ENCODE peak calls at places on chromosomes 13 and 19, in nine cellular contexts. V is anterior cingulate cortex; I is epithelial cell of esophagus; C is OCI-M1; R is GM10248; T is activated CD4-positive, alpha-beta T cell treated with anti-CD3 and anti-CD28 coated beads for 36 hours; L is right lobe of liver; Q is NCI-H1105 treated with DMSO at 0.1 percent for 48 hours; Z is activated gamma-delta T cell treated with Interleukin-2 at 50 U/mL for 16 hours. F is an unnamed sample.

GRCh38 chr13:23701646-23702045 is 131.4 kb downstream of the TNFRSF19 start:
- DNase-seq in R (no peak), T (no peak), V (no peak), Z (no peak), C (no peak), L (no peak), Q (no peak), I (no peak), F (no peak)

GRCh38 chr13:114077121-114077937 is 55.1 kb downstream of the RASA3 start:
- DNase-seq in Z (no peak), L (peak), I (no peak), T (no peak), Q (no peak), V (no peak), C (no peak), R (no peak), F (no peak)

GRCh38 chr13:24727731-24728601 is 36.0 kb upstream of the RNF17 start:
- DNase-seq in Q (peak), T (peak), Z (peak), I (peak), R (peak), C (peak), L (peak), V (no peak), F (peak)

GRCh38 chr19:10568444-10568825 is 344 bp downstream of the CDKN2D start:
- DNase-seq in V (peak), Z (no peak), L (peak), Q (peak), C (no peak), I (peak), R (no peak), T (peak), F (no peak)

GRCh38 chr13:49814551-49815270 is 22.2 kb upstream of the KPNA3 start:
- DNase-seq in Z (no peak), Q (no peak), I (no peak), C (no peak), L (no peak), V (no peak), T (no peak), R (no peak), F (no peak)

GRCh38 chr19:17450264-17451075 is 2.0 kb upstream of the TMEM221 start:
- DNase-seq in Q (no peak), V (no peak), R (peak), T (peak), Z (no peak), C (peak), I (peak), L (no peak), F (no peak)

GRCh38 chr13:104750377-104750776 is 1684.2 kb upstream of the SLC10A2 start:
- DNase-seq in V (no peak), R (no peak), Z (no peak), L (no peak), T (no peak), C (no peak), Q (no peak), I (peak), F (no peak)

GRCh38 chr19:14167013-14167593 is 30.7 kb upstream of the ASF1B start:
- DNase-seq in Z (no peak), Q (no peak), C (peak), T (no peak), L (no peak), V (no peak), R (no peak), I (no peak), F (no peak)

GRCh38 chr19:6099037-6099436 is 11.3 kb downstream of the RFX2 start:
- DNase-seq in Z (no peak), C (no peak), I (no peak), L (no peak), R (no peak), T (no peak), V (no peak), Q (no peak), F (no peak)

GRCh38 chr13:45393941-45394570 is 24.1 kb downstream of the SLC25A30 start:
- DNase-seq in R (peak), L (no peak), C (peak), Z (peak), Q (peak), T (peak), V (peak), I (peak), F (peak)

GRCh38 chr19:46697142-46697960 is 19.6 kb downstream of the PRKD2 start:
- DNase-seq in V (peak), I (peak), Z (no peak), C (no peak), Q (no peak), T (peak), R (peak), L (peak), F (no peak)

GRCh38 chr13:75359266-75359665 is 122.7 kb downstream of the TBC1D4 start:
- DNase-seq in I (peak), V (no peak), Z (no peak), R (no peak), T (no peak), L (no peak), C (no peak), Q (no peak), F (no peak)

GRCh38 chr13:50731400-50731799 is 112.1 kb downstream of the DLEU7 start:
- DNase-seq in L (no peak), T (no peak), Z (no peak), C (no peak), I (peak), R (no peak), Q (peak), V (no peak), F (peak)

GRCh38 chr19:4507804-4508203 is 10.5 kb downstream of the PLIN4 start:
- DNase-seq in C (no peak), Q (no peak), I (no peak), Z (no peak), L (no peak), T (no peak), R (no peak), V (no peak), F (no peak)

GRCh38 chr19:34128558-34129250 is 43.6 kb upstream of the LSM14A start:
- DNase-seq in Z (no peak), V (no peak), T (no peak), Q (no peak), I (no peak), C (no peak), R (no peak), L (no peak), F (no peak)

GRCh38 chr19:7063764-7064418 is 5.4 kb upstream of the MBD3L3 start:
- DNase-seq in V (no peak), C (no peak), Z (no peak), Q (no peak), R (no peak), L (no peak), I (no peak), T (peak), F (no peak)

GRCh38 chr13:81302125-81302524 is 961.2 kb upstream of the SPRY2 start:
- DNase-seq in Z (no peak), Q (no peak), R (no peak), T (no peak), V (no peak), C (no peak), L (no peak), I (no peak), F (no peak)

GRCh38 chr13:39773833-39774232 is 118.4 kb downstream of the COG6 start:
- DNase-seq in Z (no peak), Q (no peak), C (no peak), I (no peak), T (no peak), R (no peak), L (no peak), V (no peak), F (no peak)

GRCh38 chr13:48842316-48842715 is 133.4 kb upstream of the FNDC3A start:
- DNase-seq in I (no peak), C (no peak), R (no peak), Z (no peak), V (no peak), Q (no peak), L (no peak), T (no peak), F (no peak)

GRCh38 chr13:33649212-33649917 is 168.6 kb upstream of the RFC3 start:
- DNase-seq in L (no peak), V (no peak), I (no peak), Q (peak), T (no peak), C (no peak), Z (no peak), R (no peak), F (no peak)

GRCh38 chr13:94660695-94661324 is 51.5 kb downstream of the SOX21 start:
- DNase-seq in V (no peak), C (peak), R (no peak), L (no peak), Z (no peak), I (peak), Q (peak), T (peak), F (no peak)

GRCh38 chr13:108618233-108618632 is 11.2 kb upstream of the MYO16 start:
- DNase-seq in Z (no peak), Q (no peak), T (no peak), C (no peak), I (no peak), L (no peak), V (no peak), R (no peak), F (no peak)

GRCh38 chr19:39843919-39844793 is 2.0 kb downstream of the FBL start:
- DNase-seq in I (peak), C (peak), L (no peak), V (no peak), R (peak), T (no peak), Q (peak), Z (peak), F (no peak)

GRCh38 chr13:43935878-43936277 is 56.2 kb downstream of the LACC1 start:
- DNase-seq in Z (no peak), L (no peak), Q (no peak), V (no peak), T (no peak), I (no peak), C (no peak), R (no peak), F (no peak)

GRCh38 chr19:33797821-33798633 is 1.4 kb downstream of the KCTD15 start:
- DNase-seq in R (no peak), T (peak), I (peak), Z (no peak), C (peak), L (peak), V (peak), Q (peak), F (no peak)

GRCh38 chr13:53028063-53028462 is 550 bp upstream of the OLFM4 start:
- DNase-seq in V (no peak), Z (no peak), R (no peak), L (no peak), T (no peak), I (no peak), Q (no peak), C (no peak), F (no peak)

GRCh38 chr19:14507704-14508246 is 10.4 kb downstream of the DNAJB1 start:
- DNase-seq in L (no peak), V (no peak), R (no peak), Q (no peak), T (peak), C (no peak), I (peak), Z (no peak), F (no peak)

GRCh38 chr13:113786262-113786841 is 27.3 kb downstream of the TMEM255B start:
- DNase-seq in I (peak), V (no peak), C (no peak), T (no peak), R (no peak), Z (no peak), Q (no peak), L (no peak), F (no peak)

GRCh38 chr19:16016226-16017137 is 59.8 kb upstream of the TPM4 start:
- DNase-seq in L (no peak), T (peak), Q (no peak), C (no peak), Z (no peak), V (no peak), I (no peak), R (no peak), F (no peak)

GRCh38 chr13:109256866-109257760 is 529.3 kb downstream of the IRS2 start:
- DNase-seq in Q (no peak), T (no peak), R (no peak), I (peak), Z (no peak), C (no peak), L (peak), V (no peak), F (no peak)

GRCh38 chr13:24651718-24652345 is 28.4 kb upstream of the ATP12A start:
- DNase-seq in I (peak), Q (no peak), L (no peak), C (no peak), T (no peak), V (no peak), R (no peak), Z (no peak), F (no peak)

GRCh38 chr13:107942030-107942617 is 273.2 kb downstream of the LIG4 start:
- DNase-seq in T (no peak), Z (no peak), I (peak), C (peak), L (no peak), R (no peak), V (no peak), Q (no peak), F (no peak)

GRCh38 chr19:34793562-34793961 is 20.5 kb upstream of the ZNF599 start:
- DNase-seq in Z (no peak), L (no peak), T (no peak), V (no peak), C (peak), R (no peak), I (no peak), Q (no peak), F (no peak)

GRCh38 chr19:28242317-28242927 is 970.5 kb downstream of the UQCRFS1 start:
- DNase-seq in R (peak), T (peak), I (peak), C (peak), V (no peak), Z (peak), L (no peak), Q (peak), F (peak)

GRCh38 chr19:33677745-33678426 is 56.1 kb downstream of the CHST8 start:
- DNase-seq in T (peak), R (no peak), V (no peak), Z (no peak), Q (no peak), I (no peak), L (peak), C (no peak), F (no peak)

GRCh38 chr19:28420731-28421550 is 792.0 kb downstream of the UQCRFS1 start:
- DNase-seq in V (no peak), Z (no peak), T (no peak), I (no peak), L (no peak), C (no peak), R (no peak), Q (no peak), F (no peak)

GRCh38 chr19:19489804-19490204 is 25.5 kb downstream of the TSSK6 start:
- DNase-seq in C (no peak), I (no peak), L (no peak), Z (no peak), T (peak), V (no peak), R (no peak), Q (no peak), F (no peak)

GRCh38 chr19:16934489-16934888 is 45.7 kb downstream of the F2RL3 start:
- DNase-seq in V (no peak), L (no peak), Q (no peak), Z (no peak), T (no peak), C (no peak), R (no peak), I (no peak), F (no peak)

GRCh38 chr19:18475004-18475453 is 37.1 kb upstream of the ISYNA1 start:
- DNase-seq in I (no peak), T (no peak), L (no peak), R (no peak), C (no peak), Z (no peak), V (no peak), Q (no peak), F (no peak)

GRCh38 chr19:13146763-13147563 is 3.2 kb downstream of the STX10 start:
- DNase-seq in C (peak), I (peak), V (no peak), R (no peak), Z (no peak), Q (no peak), L (no peak), T (no peak), F (no peak)

F was measured in DMS 273 treated with DMSO at 0.1 percent for 48 hours.